ENCODE peak calls at places on chromosomes 6 and 20, in seven cellular contexts. S, A, U, V, G, O and Y are unnamed samples.

GRCh38 chr20:38932457-38933120 is 6.4 kb downstream of the FAM83D start:
- DNase-seq in S (no peak), A (no peak), U (no peak), V (peak), G (no peak), O (no peak), Y (no peak)

GRCh38 chr6:15523679-15524630 is 138.9 kb downstream of the DTNBP1 start:
- DNase-seq in S (no peak), A (no peak), U (no peak), V (no peak), G (no peak), O (no peak), Y (no peak)

GRCh38 chr6:23704655-23705054 is 421.4 kb upstream of the NRSN1 start:
- DNase-seq in S (no peak), A (no peak), U (no peak), V (no peak), G (no peak), O (no peak), Y (no peak)

GRCh38 chr20:56368351-56369134 is 9.8 kb downstream of the FAM210B start:
- DNase-seq in S (no peak), A (no peak), U (no peak), V (no peak), G (no peak), O (no peak), Y (no peak)

GRCh38 chr20:49858076-49858565 is 45.5 kb downstream of the SLC9A8 start:
- DNase-seq in S (no peak), A (no peak), U (no peak), V (no peak), G (no peak), O (no peak), Y (no peak)

GRCh38 chr6:47319382-47319781 is 9.7 kb upstream of the TNFRSF21 start:
- DNase-seq in S (no peak), A (no peak), U (no peak), V (no peak), G (no peak), O (no peak), Y (no peak)

GRCh38 chr20:37524221-37524700 is 3.2 kb downstream of the NNAT start:
- DNase-seq in S (no peak), A (no peak), U (peak), V (no peak), G (no peak), O (peak), Y (no peak)

GRCh38 chr6:112016335-112016734 is 37.6 kb upstream of the CCN6 start:
- DNase-seq in S (no peak), A (no peak), U (no peak), V (peak), G (no peak), O (no peak), Y (no peak)

GRCh38 chr20:15265910-15266309 is 928.5 kb upstream of the FLRT3 start:
- DNase-seq in S (no peak), A (no peak), U (no peak), V (no peak), G (no peak), O (no peak), Y (no peak)

GRCh38 chr20:39605361-39605760 is 643.2 kb downstream of the DHX35 start:
- DNase-seq in S (no peak), A (no peak), U (no peak), V (no peak), G (no peak), O (no peak), Y (no peak)

GRCh38 chr6:14549871-14550270 is 432.3 kb downstream of the CD83 start:
- DNase-seq in S (no peak), A (no peak), U (no peak), V (no peak), G (no peak), O (no peak), Y (no peak)